ENCODE peak calls at places on chromosomes 6 and 20, in four cellular contexts. L is neural crest cell, I is uterus, C is GM12865. W is an unnamed sample.

GRCh38 chr6:137518584-137518983 is 24.4 kb upstream of the OLIG3 start:
- DNase-seq in L (no peak), I (no peak), C (no peak), W (no peak)

GRCh38 chr20:46724343-46724959 is 15.0 kb downstream of the SLC2A10 start:
- DNase-seq in L (no peak), I (no peak), C (no peak), W (no peak)

GRCh38 chr20:6665161-6665560 is 102.3 kb upstream of the BMP2 start:
- DNase-seq in L (no peak), I (no peak), C (no peak), W (no peak)

GRCh38 chr6:122048570-122048969 is 350.9 kb upstream of the HSF2 start:
- DNase-seq in L (no peak), I (no peak), C (no peak), W (no peak)

GRCh38 chr6:131135244-131136020 is at the start of gene AKAP7:
- DNase-seq in L (peak; percentile 79), I (peak; percentile 80), C (peak; percentile 60), W (no peak)

GRCh38 chr6:84707161-84707560 is 57.2 kb downstream of the TBX18 start:
- DNase-seq in L (no peak), I (no peak), C (no peak), W (no peak)

GRCh38 chr20:9279905-9280304 is 211.0 kb downstream of the PLCB4 start:
- DNase-seq in L (no peak), I (no peak), C (no peak), W (no peak)

GRCh38 chr20:53869466-53870258 is 200.7 kb downstream of the BCAS1 start:
- DNase-seq in L (peak; percentile 44), I (peak; percentile 39), C (peak; percentile 93), W (peak; percentile 70)

GRCh38 chr6:28940859-28941680 is 17.3 kb upstream of the TRIM27 start:
- DNase-seq in L (peak; percentile 66), I (peak; percentile 76), C (peak; percentile 89), W (peak; percentile 95)

GRCh38 chr6:145015739-145016558 is 719.4 kb downstream of the EPM2A start:
- DNase-seq in L (no peak), I (no peak), C (peak; percentile 60), W (no peak)

GRCh38 chr20:11453430-11453829 is 464.3 kb upstream of the BTBD3 start:
- DNase-seq in L (no peak), I (no peak), C (no peak), W (no peak)

GRCh38 chr20:37223053-37223452 is 38.6 kb downstream of the GHRH start:
- DNase-seq in L (no peak), I (no peak), C (peak; percentile 31), W (peak; percentile 51)

GRCh38 chr20:12837646-12838045 is 171.1 kb upstream of the SPTLC3 start:
- DNase-seq in L (no peak), I (no peak), C (no peak), W (no peak)

W was measured in Karpas-422.